ENCODE peak calls at places on chromosomes 6 and 20, in six cellular contexts. S, H, J, C, R and L are unnamed samples.

GRCh38 chr20:1819311-1820136 is 75.7 kb upstream of the SIRPA start:
- DNase-seq in H (no peak), R (no peak), C (no peak), S (no peak), J (no peak), L (no peak)

GRCh38 chr20:49973964-49974363 is 8.8 kb upstream of the SNAI1 start:
- DNase-seq in C (no peak), J (no peak), R (no peak), S (no peak), H (no peak), L (no peak)

GRCh38 chr6:52515219-52515960 is 61.5 kb downstream of the TRAM2 start:
- DNase-seq in H (no peak), R (no peak), C (no peak), J (no peak), S (no peak), L (no peak)

GRCh38 chr6:97697450-97697849 is 414.4 kb upstream of the MMS22L start:
- DNase-seq in S (no peak), H (no peak), C (no peak), R (no peak), J (no peak), L (no peak)

GRCh38 chr6:32852018-32852843 is 1.3 kb downstream of the TAP1 start:
- DNase-seq in C (peak; percentile 27), S (peak; percentile 24), H (no peak), R (no peak), J (no peak), L (no peak)

GRCh38 chr6:147695819-147696218 is 187.3 kb downstream of the SAMD5 start:
- DNase-seq in H (no peak), C (no peak), S (no peak), J (no peak), R (no peak), L (no peak)

GRCh38 chr20:17666491-17666890 is 15.6 kb downstream of the RRBP1 start:
- DNase-seq in H (no peak), J (no peak), C (no peak), S (no peak), R (no peak), L (no peak)

GRCh38 chr6:131430531-131430930 is 142.5 kb upstream of the ARG1 start:
- DNase-seq in R (no peak), H (no peak), J (no peak), C (no peak), S (no peak), L (no peak)

GRCh38 chr6:150867117-150867516 is 1.6 kb downstream of the MTHFD1L start:
- DNase-seq in H (no peak), S (no peak), C (no peak), R (no peak), J (no peak), L (no peak)

GRCh38 chr20:57794600-57795346 is 85.0 kb upstream of the PMEPA1 start:
- DNase-seq in H (no peak), R (no peak), J (no peak), S (no peak), C (no peak), L (no peak)

GRCh38 chr6:36033935-36034334 is 6.3 kb downstream of the MAPK14 start:
- DNase-seq in J (no peak), C (peak; percentile 14), S (no peak), R (peak; percentile 6), H (no peak), L (no peak)

GRCh38 chr6:1890987-1891386 is 281.3 kb downstream of the FOXC1 start:
- DNase-seq in H (no peak), C (no peak), J (no peak), R (no peak), S (no peak), L (no peak)

GRCh38 chr6:21769405-21769851 is 175.9 kb downstream of the SOX4 start:
- DNase-seq in H (no peak), J (no peak), C (no peak), S (no peak), R (no peak), L (no peak)

GRCh38 chr6:11921017-11921438 is 91.1 kb upstream of the HIVEP1 start:
- DNase-seq in C (no peak), R (no peak), S (no peak), J (no peak), H (no peak), L (no peak)

GRCh38 chr20:35601021-35601973 is 14.3 kb upstream of the SPAG4 start:
- DNase-seq in J (peak; percentile 70), S (peak; percentile 66), C (peak; percentile 73), R (peak; percentile 72), H (peak; percentile 67), L (peak; percentile 50)

GRCh38 chr6:89239338-89239737 is 22.2 kb upstream of the GABRR1 start:
- DNase-seq in H (peak; percentile 47), C (peak; percentile 26), J (peak; percentile 23), S (peak; percentile 4), R (no peak), L (no peak)

GRCh38 chr6:3746119-3746691 is 5.3 kb downstream of the PXDC1 start:
- DNase-seq in H (no peak), C (no peak), R (no peak), J (peak; percentile 72), S (no peak), L (no peak)

GRCh38 chr6:61977951-61978350 is 308.1 kb downstream of the KHDRBS2 start:
- DNase-seq in R (no peak), S (no peak), J (no peak), H (no peak), C (no peak), L (no peak)